ENCODE peak calls at places on chromosomes 11 and 22, in five cellular contexts. One of them, this sample, is unnamed.

GRCh38 chr11:55949330-55949729 is 13.1 kb upstream of the OR5I1 start:
- DNase-seq in A549: no peak
- DNase-seq in Peyer's patch: no peak
- DNase-seq in heart right ventricle: no peak
- DNase-seq in fibroblast of lung: no peak
- DNase-seq in this sample: no peak

GRCh38 chr11:38345286-38345685 is 1747.2 kb upstream of the RAG2 start:
- DNase-seq in A549: no peak
- DNase-seq in heart right ventricle: no peak
- DNase-seq in Peyer's patch: no peak
- DNase-seq in fibroblast of lung: peak
- DNase-seq in this sample: no peak

GRCh38 chr22:23632178-23632577 is at the start of gene DRICH1:
- DNase-seq in heart right ventricle: no peak
- DNase-seq in A549: no peak
- DNase-seq in Peyer's patch: no peak
- DNase-seq in fibroblast of lung: no peak
- DNase-seq in this sample: no peak

GRCh38 chr11:79860336-79860735 is 419.5 kb upstream of the TENM4 start:
- DNase-seq in fibroblast of lung: no peak
- DNase-seq in A549: no peak
- DNase-seq in heart right ventricle: no peak
- DNase-seq in Peyer's patch: no peak
- DNase-seq in this sample: no peak

GRCh38 chr11:38131535-38131934 is 1533.5 kb upstream of the RAG2 start:
- DNase-seq in heart right ventricle: no peak
- DNase-seq in Peyer's patch: no peak
- DNase-seq in fibroblast of lung: no peak
- DNase-seq in A549: no peak
- DNase-seq in this sample: no peak

GRCh38 chr11:23078289-23078971 is 218.2 kb upstream of the CCDC179 start:
- DNase-seq in A549: no peak
- DNase-seq in fibroblast of lung: peak
- DNase-seq in heart right ventricle: no peak
- DNase-seq in Peyer's patch: no peak
- DNase-seq in this sample: no peak

GRCh38 chr11:18322818-18323570 is 627 bp downstream of the GTF2H1 start:
- DNase-seq in A549: peak
- DNase-seq in fibroblast of lung: peak
- DNase-seq in Peyer's patch: no peak
- DNase-seq in heart right ventricle: no peak
- DNase-seq in this sample: no peak

GRCh38 chr22:48651981-48652538 is 1175.6 kb downstream of the BRD1 start:
- DNase-seq in Peyer's patch: no peak
- DNase-seq in A549: no peak
- DNase-seq in heart right ventricle: no peak
- DNase-seq in fibroblast of lung: peak
- DNase-seq in this sample: no peak

GRCh38 chr11:19163627-19164026 is 38.2 kb downstream of the CSRP3 start:
- DNase-seq in heart right ventricle: no peak
- DNase-seq in Peyer's patch: no peak
- DNase-seq in A549: no peak
- DNase-seq in fibroblast of lung: no peak
- DNase-seq in this sample: no peak

GRCh38 chr11:16831281-16832192 is 93.1 kb downstream of the C11orf58 start:
- DNase-seq in heart right ventricle: no peak
- DNase-seq in A549: no peak
- DNase-seq in fibroblast of lung: no peak
- DNase-seq in Peyer's patch: no peak
- DNase-seq in this sample: no peak

GRCh38 chr22:44180706-44181032 is at the start of gene PARVG:
- DNase-seq in Peyer's patch: no peak
- DNase-seq in A549: no peak
- DNase-seq in fibroblast of lung: no peak
- DNase-seq in heart right ventricle: no peak
- DNase-seq in this sample: no peak

GRCh38 chr11:24587655-24588054 is 90.8 kb downstream of the LUZP2 start:
- DNase-seq in A549: no peak
- DNase-seq in heart right ventricle: no peak
- DNase-seq in Peyer's patch: no peak
- DNase-seq in fibroblast of lung: peak
- DNase-seq in this sample: no peak

GRCh38 chr11:19524171-19524671 is 188.4 kb upstream of the NAV2 start:
- DNase-seq in fibroblast of lung: no peak
- DNase-seq in A549: no peak
- DNase-seq in Peyer's patch: no peak
- DNase-seq in heart right ventricle: no peak
- DNase-seq in this sample: peak

DNA sequence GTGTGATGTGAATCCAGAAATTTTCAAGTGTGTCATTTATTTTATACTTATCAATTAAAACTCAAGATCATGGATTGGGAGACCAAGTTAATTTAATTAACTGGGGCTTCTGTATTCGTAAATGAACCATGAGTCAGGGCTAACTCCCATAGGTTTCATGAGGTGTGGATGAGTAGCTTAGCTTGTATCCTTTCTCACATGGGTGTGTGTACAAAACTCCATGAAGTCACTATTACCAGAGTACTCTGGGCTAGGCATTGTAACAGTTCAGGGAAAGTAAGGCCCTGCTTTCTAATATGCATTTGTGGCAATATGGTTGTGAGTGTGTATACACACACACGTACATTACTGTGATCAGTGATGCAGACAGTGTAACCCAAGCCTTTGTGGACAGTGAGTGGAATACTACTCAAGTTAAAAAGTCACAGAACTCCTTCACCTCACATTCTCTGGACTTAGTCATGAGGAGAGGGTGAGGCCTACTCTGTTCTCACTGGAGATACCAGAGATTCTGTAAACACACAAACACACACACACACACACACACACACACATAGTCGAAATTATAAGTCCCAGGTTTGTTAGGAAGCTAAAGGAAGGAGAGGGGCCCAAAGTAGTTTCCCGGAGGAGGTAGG is 3.5 kb downstream of the CNTF start:
- DNase-seq in A549: no peak
- DNase-seq in Peyer's patch: no peak
- DNase-seq in fibroblast of lung: peak
- DNase-seq in heart right ventricle: no peak
- DNase-seq in this sample: no peak
- H3K27ac ChIP-seq in A549: no peak
- H3K27ac ChIP-seq in Peyer's patch: no peak
- H3K27ac ChIP-seq in fibroblast of lung: peak
- H3K27ac ChIP-seq in heart right ventricle: no peak
- H3K27ac ChIP-seq in this sample: peak

GRCh38 chr11:925158-925495 is 543 bp upstream of the AP2A2 start:
- DNase-seq in A549: no peak
- DNase-seq in heart right ventricle: peak
- DNase-seq in Peyer's patch: no peak
- DNase-seq in fibroblast of lung: no peak
- DNase-seq in this sample: peak
- H3K4me3 ChIP-seq in A549: peak
- H3K4me3 ChIP-seq in heart right ventricle: peak
- H3K4me3 ChIP-seq in Peyer's patch: peak
- H3K4me3 ChIP-seq in fibroblast of lung: peak
- H3K4me3 ChIP-seq in this sample: no peak

GRCh38 chr11:69598147-69598546 is 42.8 kb upstream of the CCND1 start:
- DNase-seq in heart right ventricle: peak
- DNase-seq in fibroblast of lung: no peak
- DNase-seq in A549: peak
- DNase-seq in Peyer's patch: no peak
- DNase-seq in this sample: no peak
- TF ChIP-seq CTCF in heart right ventricle: peak
- TF ChIP-seq CTCF in fibroblast of lung: no peak
- TF ChIP-seq CTCF in A549: peak
- TF ChIP-seq CTCF in Peyer's patch: no peak
- TF ChIP-seq CTCF in this sample: no peak

GRCh38 chr22:36872866-36873498 is 12.2 kb downstream of the NCF4 start:
- DNase-seq in A549: no peak
- DNase-seq in Peyer's patch: no peak
- DNase-seq in heart right ventricle: no peak
- DNase-seq in fibroblast of lung: no peak
- DNase-seq in this sample: no peak
- H3K27ac ChIP-seq in A549: no peak
- H3K27ac ChIP-seq in Peyer's patch: peak
- H3K27ac ChIP-seq in heart right ventricle: peak
- H3K27ac ChIP-seq in fibroblast of lung: no peak
- H3K27ac ChIP-seq in this sample: no peak

GRCh38 chr11:68269414-68270081 is 2.2 kb downstream of the C11orf24 start:
- DNase-seq in Peyer's patch: no peak
- DNase-seq in heart right ventricle: no peak
- DNase-seq in A549: no peak
- DNase-seq in fibroblast of lung: peak
- DNase-seq in this sample: no peak
- H3K4me3 ChIP-seq in Peyer's patch: peak
- H3K4me3 ChIP-seq in heart right ventricle: no peak
- H3K4me3 ChIP-seq in A549: no peak
- H3K4me3 ChIP-seq in fibroblast of lung: peak
- H3K4me3 ChIP-seq in this sample: no peak

DNA sequence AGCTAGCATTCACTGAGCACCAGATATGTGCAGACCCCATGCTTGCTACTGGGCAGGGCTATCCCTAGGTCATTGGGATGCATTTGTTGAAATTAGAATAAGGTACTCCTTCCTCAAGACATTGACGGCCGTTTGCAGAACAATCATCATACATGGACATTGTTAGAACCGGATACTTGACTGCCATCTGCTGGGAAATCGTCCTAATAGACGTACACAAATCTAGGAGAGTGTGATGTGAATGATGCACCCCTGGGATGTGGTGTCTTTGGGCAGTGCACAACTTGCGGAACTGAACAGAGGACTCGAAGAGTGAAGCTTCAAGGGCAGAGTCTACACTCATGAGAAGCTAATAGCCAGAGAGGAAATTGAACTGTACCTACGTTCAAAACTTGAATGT is 35.9 kb downstream of the MYO18B start:
- DNase-seq in A549: peak
- DNase-seq in heart right ventricle: no peak
- DNase-seq in Peyer's patch: no peak
- DNase-seq in fibroblast of lung: peak
- DNase-seq in this sample: no peak
- TF ChIP-seq CTCF in A549: peak
- TF ChIP-seq CTCF in heart right ventricle: no peak
- TF ChIP-seq CTCF in Peyer's patch: peak
- TF ChIP-seq CTCF in fibroblast of lung: peak
- TF ChIP-seq CTCF in this sample: no peak